ENCODE peak calls at places on chromosomes 13 and 19, in seven cellular contexts. A is AG09319; H is stimulated activated effector memory CD8-positive, alpha-beta T cell treated with anti-CD3 and anti-CD28 coated beads, Interleukin-12 subunit alpha, Interleukin-12 subunit beta, amount 100 ng/mL, for 72 hours; T is mammary epithelial cell; O is T-helper 1 cell; L is posterior vena cava; Q is H9. W is an unnamed sample.

GRCh38 chr13:74246398-74246975 is 112.3 kb upstream of the KLF12 start:
- DNase-seq in O (no peak), T (no peak), L (no peak), Q (no peak), A (no peak), H (no peak), W (no peak)

GRCh38 chr19:56690668-56691067 is 19.1 kb upstream of the ZNF835 start:
- DNase-seq in O (no peak), Q (no peak), H (no peak), L (no peak), A (no peak), T (no peak), W (no peak)

GRCh38 chr13:84940801-84941200 is 858.4 kb downstream of the SLITRK6 start:
- DNase-seq in A (no peak), O (no peak), Q (no peak), L (no peak), H (no peak), T (no peak), W (no peak)

GRCh38 chr13:34161829-34162544 is 344.0 kb downstream of the RFC3 start:
- DNase-seq in H (no peak), O (no peak), L (no peak), Q (no peak), A (peak), T (no peak), W (no peak)

GRCh38 chr19:56341948-56342347 is 27.3 kb upstream of the ZSCAN5A start:
- DNase-seq in L (no peak), Q (no peak), A (no peak), T (no peak), H (no peak), O (no peak), W (no peak)

GRCh38 chr19:49676136-49676689 is 858 bp upstream of the PRMT1 start:
- DNase-seq in A (peak), H (no peak), O (no peak), T (no peak), L (peak), Q (peak), W (no peak)

GRCh38 chr13:102704238-102704750 is 9.4 kb upstream of the METTL21C start:
- DNase-seq in A (no peak), H (no peak), T (peak), Q (no peak), L (no peak), O (no peak), W (no peak)

GRCh38 chr19:33678796-33679195 is 57.0 kb downstream of the CHST8 start:
- DNase-seq in A (no peak), L (peak), T (no peak), O (no peak), Q (no peak), H (no peak), W (no peak)

GRCh38 chr19:2321565-2322283 is 6.7 kb downstream of the LSM7 start:
- DNase-seq in O (no peak), T (no peak), L (no peak), H (no peak), Q (no peak), A (no peak), W (no peak)

W was measured in GM12892.